ENCODE peak calls at places on chromosomes 11 and 22, in seven cellular contexts. T is endodermal cell, P is dorsolateral prefrontal cortex, W is aorta, Q is GM12878, U is suprapubic skin, B is PC-9. D is an unnamed sample.

GRCh38 chr11:14179126-14179820 is 179.7 kb downstream of the RRAS2 start:
- DNase-seq in Q (no peak), U (no peak), B (no peak), T (no peak), P (no peak), W (no peak), D (no peak)

GRCh38 chr11:19789840-19790710 is 77.4 kb downstream of the NAV2 start:
- DNase-seq in Q (no peak), W (no peak), T (no peak), B (no peak), P (no peak), U (no peak), D (peak; percentile 92)

GRCh38 chr11:128908391-128909246 is 17.5 kb downstream of the KCNJ5 start:
- DNase-seq in P (peak; percentile 80), W (peak; percentile 91), B (peak; percentile 71), Q (no peak), U (no peak), T (no peak), D (peak; percentile 73)

GRCh38 chr22:37371911-37372310 is 55.4 kb downstream of the ELFN2 start:
- DNase-seq in T (no peak), U (no peak), B (no peak), W (no peak), Q (no peak), P (no peak), D (no peak)

GRCh38 chr11:71535825-71536224 is 2.0 kb upstream of the KRTAP5-8 start:
- DNase-seq in W (no peak), Q (no peak), T (no peak), B (no peak), P (no peak), U (no peak), D (no peak)

GRCh38 chr11:9850224-9850895 is 186.5 kb downstream of the SWAP70 start:
- DNase-seq in T (no peak), U (no peak), P (no peak), W (no peak), Q (no peak), B (no peak), D (no peak)

GRCh38 chr11:2525941-2526807 is 81.4 kb downstream of the KCNQ1 start:
- DNase-seq in T (peak; percentile 24), W (peak; percentile 57), Q (no peak), U (peak; percentile 79), B (no peak), P (peak; percentile 37), D (peak; percentile 32)

GRCh38 chr11:130601141-130601540 is 152.7 kb downstream of the ADAMTS15 start:
- DNase-seq in P (no peak), T (peak; percentile 93), U (peak; percentile 86), B (no peak), Q (no peak), W (no peak), D (peak; percentile 2)

GRCh38 chr11:5564259-5565019 is 16.1 kb upstream of the OR52H1 start:
- DNase-seq in P (no peak), W (no peak), U (no peak), T (no peak), Q (no peak), B (no peak), D (no peak)

GRCh38 chr22:43501951-43502874 is 90.4 kb downstream of the MPPED1 start:
- DNase-seq in P (peak; percentile 74), W (no peak), U (no peak), B (no peak), T (no peak), Q (no peak), D (no peak)

GRCh38 chr22:43561421-43562178 is 149.8 kb downstream of the MPPED1 start:
- DNase-seq in W (no peak), T (no peak), Q (no peak), B (no peak), P (peak; percentile 61), U (peak; percentile 50), D (no peak)

GRCh38 chr11:62610814-62611704 is 1.5 kb downstream of the EML3 start:
- DNase-seq in Q (no peak), B (no peak), P (no peak), T (no peak), U (no peak), W (no peak), D (no peak)

GRCh38 chr11:104799251-104799650 is 99.0 kb downstream of the CASP12 start:
- DNase-seq in P (no peak), W (no peak), T (no peak), B (no peak), Q (peak; percentile 27), U (no peak), D (peak; percentile 2)
- H3K4me3 ChIP-seq in P (no peak overlapping the region), W (no peak overlapping the region), T (no peak overlapping the region), B (no peak overlapping the region), Q (no peak overlapping the region), U (no peak overlapping the region), D (no peak overlapping the region)

DNA sequence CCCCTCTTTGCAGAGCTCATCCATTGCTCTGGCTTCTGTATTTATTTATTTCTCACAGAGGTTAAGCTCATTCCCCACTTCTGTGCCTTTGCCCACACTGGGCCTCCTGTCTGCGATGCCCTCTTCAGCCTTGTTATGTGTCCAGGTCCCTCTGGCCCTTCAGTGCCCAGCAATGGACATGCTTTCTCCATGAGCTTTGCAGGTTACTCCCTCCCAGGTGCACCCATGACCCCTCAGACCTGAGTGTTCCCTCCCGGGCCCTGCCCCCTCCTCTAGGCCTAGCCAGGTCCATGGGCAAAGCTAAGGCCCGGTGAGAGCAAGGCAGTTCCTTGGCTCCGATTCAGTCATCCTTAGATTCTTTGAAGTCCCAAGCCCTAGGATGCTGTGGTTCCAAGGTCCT is 17.5 kb upstream of the ARHGEF17 start:
- DNase-seq in B (no peak), P (no peak), Q (no peak), W (peak; percentile 43), T (no peak), U (no peak), D (no peak)
- H3K27me3 ChIP-seq in B (no peaks in the 10 kb centered on the region), P (peaks cover 3% of the 10 kb centered on the region), Q (no peaks in the 10 kb centered on the region), W (no peaks in the 10 kb centered on the region), T (no peaks in the 10 kb centered on the region), U (no peaks in the 10 kb centered on the region), D (no peaks in the 10 kb centered on the region)

DNA sequence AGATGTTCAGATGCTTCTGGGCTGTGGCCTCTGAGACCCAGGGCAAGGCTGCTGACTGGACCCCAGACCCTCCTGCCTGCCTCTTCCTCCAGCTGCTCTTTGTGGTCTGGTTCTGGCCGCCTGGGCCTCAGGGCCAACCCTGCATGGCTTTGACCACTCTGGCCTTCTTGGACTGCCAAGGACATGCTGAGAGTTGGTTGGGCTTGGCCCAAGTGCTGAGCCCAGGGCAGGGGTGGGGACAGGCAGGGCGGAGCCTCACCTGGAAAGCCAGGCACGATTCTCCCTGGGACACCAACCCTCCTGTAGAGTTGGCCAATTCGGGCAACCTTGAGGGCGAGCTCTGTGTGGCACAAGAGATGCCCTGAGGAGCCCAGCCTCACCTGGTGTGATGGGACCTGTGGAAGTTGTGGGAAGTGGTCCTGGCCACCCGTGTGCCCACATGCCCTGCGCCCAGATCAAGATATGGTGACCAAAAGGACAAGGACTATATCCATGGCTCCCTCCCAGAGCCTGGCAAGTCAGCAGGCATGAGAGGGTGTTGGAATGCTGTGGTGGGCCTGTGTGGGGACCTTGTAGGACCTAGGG is 11.6 kb downstream of the TANGO2 start:
- DNase-seq in T (no peak), P (no peak), B (no peak), W (no peak), Q (no peak), U (no peak), D (no peak)
- H3K4me3 ChIP-seq in T (no peak overlapping the region), P (no peak overlapping the region), B (no peak overlapping the region), W (no peak overlapping the region), Q (no peak overlapping the region), U (no peak overlapping the region), D (no peak overlapping the region)

GRCh38 chr11:68694404-68695297 is 10.3 kb downstream of the GAL start:
- DNase-seq in W (no peak), U (no peak), Q (no peak), T (peak; percentile 74), B (no peak), P (no peak), D (no peak)

GRCh38 chr11:68691402-68691784 is 7.0 kb downstream of the GAL start:
- DNase-seq in B (no peak), W (no peak), P (no peak), Q (no peak), U (peak; percentile 11), T (peak; percentile 53), D (no peak)

GRCh38 chr11:68692881-68693483 is 8.6 kb downstream of the GAL start:
- DNase-seq in Q (no peak), U (peak; percentile 72), P (no peak), T (peak; percentile 57), B (no peak), W (no peak), D (no peak)

GRCh38 chr11:68692115-68692514 is 7.8 kb downstream of the GAL start:
- DNase-seq in Q (no peak), B (no peak), W (no peak), T (peak; percentile 61), P (no peak), U (peak; percentile 68), D (no peak)

GRCh38 chr11:68693484-68693882 is 9.1 kb downstream of the GAL start:
- DNase-seq in W (no peak), B (no peak), Q (no peak), P (no peak), U (peak; percentile 61), T (no peak), D (no peak)
- H3K27me3 ChIP-seq in W (no peaks in the 10 kb centered on the region), B (peaks cover 36% of the 10 kb centered on the region), Q (no peaks in the 10 kb centered on the region), P (peaks cover 9% of the 10 kb centered on the region), U (peaks cover 30% of the 10 kb centered on the region), T (no peaks in the 10 kb centered on the region), D (no peaks in the 10 kb centered on the region)

GRCh38 chr11:70084046-70084984 is 6.2 kb downstream of the ANO1 start:
- DNase-seq in T (no peak), Q (no peak), W (no peak), P (no peak), U (no peak), B (no peak), D (no peak)
- H3K4me3 ChIP-seq in T (no peak overlapping the region), Q (no peak overlapping the region), W (no peak overlapping the region), P (no peak overlapping the region), U (no peak overlapping the region), B (no peak overlapping the region), D (no peak overlapping the region)

GRCh38 chr22:22035771-22036314 is 53.3 kb upstream of the TOP3B start:
- DNase-seq in U (no peak), P (no peak), B (no peak), W (no peak), T (no peak), Q (no peak), D (no peak)
- H3K27me3 ChIP-seq in U (peaks cover 3% of the 10 kb centered on the region), P (no peaks in the 10 kb centered on the region), B (peaks cover 5% of the 10 kb centered on the region), W (no peaks in the 10 kb centered on the region), T (peaks cover 59% of the 10 kb centered on the region), Q (no peaks in the 10 kb centered on the region), D (no peaks in the 10 kb centered on the region)

D was measured in small intestine.